ENCODE peak calls at places on chromosomes 4 and X, in eight cellular contexts. One of them, this sample, is unnamed.

GRCh38 chr4:54277691-54278090 is 48.6 kb downstream of the PDGFRA start:
- DNase-seq in stomach: no peak
- DNase-seq in esophagus squamous epithelium: no peak
- DNase-seq in GM12878: peak
- DNase-seq in tibial nerve: no peak
- DNase-seq in HepG2: no peak
- DNase-seq in H54: peak
- DNase-seq in spleen: no peak
- DNase-seq in this sample: peak

GRCh38 chr4:155888171-155888570 is 15.3 kb upstream of the TDO2 start:
- DNase-seq in stomach: no peak
- DNase-seq in esophagus squamous epithelium: no peak
- DNase-seq in GM12878: no peak
- DNase-seq in tibial nerve: no peak
- DNase-seq in HepG2: no peak
- DNase-seq in H54: no peak
- DNase-seq in spleen: no peak
- DNase-seq in this sample: no peak

GRCh38 chrX:20244936-20245335 is 21.8 kb downstream of the RPS6KA3 start:
- DNase-seq in stomach: no peak
- DNase-seq in esophagus squamous epithelium: no peak
- DNase-seq in GM12878: no peak
- DNase-seq in tibial nerve: peak
- DNase-seq in HepG2: no peak
- DNase-seq in H54: no peak
- DNase-seq in spleen: no peak
- DNase-seq in this sample: no peak

GRCh38 chr4:186727149-186727976 is 3.7 kb upstream of the FAT1 start:
- DNase-seq in stomach: no peak
- DNase-seq in esophagus squamous epithelium: no peak
- DNase-seq in GM12878: no peak
- DNase-seq in tibial nerve: no peak
- DNase-seq in HepG2: no peak
- DNase-seq in H54: no peak
- DNase-seq in spleen: no peak
- DNase-seq in this sample: no peak

GRCh38 chr4:85724801-85725548 is 250.0 kb downstream of the ARHGAP24 start:
- DNase-seq in stomach: no peak
- DNase-seq in esophagus squamous epithelium: no peak
- DNase-seq in GM12878: no peak
- DNase-seq in tibial nerve: no peak
- DNase-seq in HepG2: no peak
- DNase-seq in H54: no peak
- DNase-seq in spleen: no peak
- DNase-seq in this sample: no peak

GRCh38 chr4:108130955-108131354 is 37.8 kb downstream of the LEF1 start:
- DNase-seq in stomach: no peak
- DNase-seq in esophagus squamous epithelium: no peak
- DNase-seq in GM12878: no peak
- DNase-seq in tibial nerve: no peak
- DNase-seq in HepG2: no peak
- DNase-seq in H54: no peak
- DNase-seq in spleen: no peak
- DNase-seq in this sample: no peak

GRCh38 chrX:40470830-40471429 is 109.8 kb upstream of the ATP6AP2 start:
- DNase-seq in stomach: no peak
- DNase-seq in esophagus squamous epithelium: no peak
- DNase-seq in GM12878: no peak
- DNase-seq in tibial nerve: no peak
- DNase-seq in HepG2: no peak
- DNase-seq in H54: no peak
- DNase-seq in spleen: no peak
- DNase-seq in this sample: no peak

GRCh38 chrX:45862801-45863200 is 662.1 kb upstream of the DIPK2B start:
- DNase-seq in stomach: no peak
- DNase-seq in esophagus squamous epithelium: no peak
- DNase-seq in GM12878: no peak
- DNase-seq in tibial nerve: no peak
- DNase-seq in HepG2: no peak
- DNase-seq in H54: no peak
- DNase-seq in spleen: no peak
- DNase-seq in this sample: no peak

GRCh38 chr4:141630854-141631253 is 5.5 kb upstream of the IL15 start:
- DNase-seq in stomach: no peak
- DNase-seq in esophagus squamous epithelium: no peak
- DNase-seq in GM12878: no peak
- DNase-seq in tibial nerve: no peak
- DNase-seq in HepG2: no peak
- DNase-seq in H54: no peak
- DNase-seq in spleen: no peak
- DNase-seq in this sample: no peak

GRCh38 chr4:138263438-138263837 is 21.3 kb upstream of the SLC7A11 start:
- DNase-seq in stomach: no peak
- DNase-seq in esophagus squamous epithelium: no peak
- DNase-seq in GM12878: no peak
- DNase-seq in tibial nerve: no peak
- DNase-seq in HepG2: no peak
- DNase-seq in H54: no peak
- DNase-seq in spleen: no peak
- DNase-seq in this sample: no peak

DNA sequence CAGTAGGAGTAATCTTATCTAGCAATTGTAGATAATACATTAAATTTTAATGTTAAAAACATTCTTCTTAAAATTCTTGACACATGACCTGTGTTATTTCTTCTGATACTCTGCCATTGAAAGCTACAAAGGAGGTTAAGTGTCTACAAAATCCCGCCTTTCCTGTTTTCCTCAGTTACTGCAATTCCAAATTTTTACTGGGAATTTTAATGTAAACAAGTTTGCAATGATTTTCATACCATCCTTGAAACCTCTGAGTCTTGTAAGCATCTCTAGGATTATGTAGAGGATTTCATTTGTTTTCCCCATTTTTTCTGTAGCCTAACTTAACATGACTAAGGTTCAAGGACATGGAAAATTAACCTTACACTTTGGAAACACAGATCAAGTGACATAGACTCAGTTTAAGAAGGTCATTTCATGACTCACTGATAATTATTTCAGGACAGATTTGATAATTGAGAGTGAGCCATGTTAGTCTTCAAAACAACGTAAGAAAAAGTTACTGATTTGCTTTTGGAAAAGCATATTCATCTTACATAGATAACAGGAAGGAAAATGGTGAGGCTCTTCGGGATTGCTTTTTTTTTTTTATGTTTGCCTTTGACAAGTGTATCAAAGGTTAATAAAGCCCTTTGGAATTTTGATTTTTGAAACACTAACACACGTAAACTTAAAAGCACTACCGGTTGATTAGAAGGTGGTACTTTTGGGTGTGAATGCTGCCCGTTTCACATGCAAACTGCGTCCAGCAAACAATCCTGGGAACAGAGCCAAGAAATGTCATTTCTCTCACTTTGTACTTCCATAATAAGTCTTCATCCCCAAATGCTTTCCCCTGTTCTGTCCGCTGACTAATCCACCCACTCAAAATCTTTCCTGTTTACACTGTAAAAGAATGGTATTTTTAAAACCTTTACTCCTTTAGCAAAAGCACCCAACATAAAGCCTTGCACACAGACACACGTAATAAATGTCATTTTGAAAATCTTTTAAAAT is 39.4 kb upstream of the PDLIM5 start:
- DNase-seq in stomach: no peak
- DNase-seq in esophagus squamous epithelium: no peak
- DNase-seq in GM12878: no peak
- DNase-seq in tibial nerve: no peak
- DNase-seq in HepG2: peak
- DNase-seq in H54: no peak
- DNase-seq in spleen: no peak
- DNase-seq in this sample: peak
- TF ChIP-seq POLR2A in stomach: no peak
- TF ChIP-seq POLR2A in esophagus squamous epithelium: no peak
- TF ChIP-seq POLR2A in GM12878: no peak
- TF ChIP-seq POLR2A in tibial nerve: no peak
- TF ChIP-seq POLR2A in HepG2: no peak
- TF ChIP-seq POLR2A in H54: no peak
- TF ChIP-seq POLR2A in spleen: no peak
- TF ChIP-seq POLR2A in this sample: no peak

GRCh38 chrX:155880586-155881157 is 473 bp upstream of the VAMP7 start:
- DNase-seq in stomach: no peak
- DNase-seq in esophagus squamous epithelium: no peak
- DNase-seq in GM12878: no peak
- DNase-seq in tibial nerve: no peak
- DNase-seq in HepG2: no peak
- DNase-seq in H54: no peak
- DNase-seq in spleen: no peak
- DNase-seq in this sample: no peak

GRCh38 chrX:155876704-155877103 is 4.4 kb upstream of the VAMP7 start:
- DNase-seq in stomach: no peak
- DNase-seq in esophagus squamous epithelium: no peak
- DNase-seq in GM12878: no peak
- DNase-seq in tibial nerve: no peak
- DNase-seq in HepG2: no peak
- DNase-seq in H54: no peak
- DNase-seq in spleen: no peak
- DNase-seq in this sample: no peak

GRCh38 chrX:155886409-155886808 is 5.3 kb downstream of the VAMP7 start:
- DNase-seq in stomach: no peak
- DNase-seq in esophagus squamous epithelium: no peak
- DNase-seq in GM12878: no peak
- DNase-seq in tibial nerve: no peak
- DNase-seq in HepG2: no peak
- DNase-seq in H54: no peak
- DNase-seq in spleen: no peak
- DNase-seq in this sample: no peak

GRCh38 chrX:155877288-155877687 is 3.9 kb upstream of the VAMP7 start:
- DNase-seq in stomach: no peak
- DNase-seq in esophagus squamous epithelium: no peak
- DNase-seq in GM12878: no peak
- DNase-seq in tibial nerve: no peak
- DNase-seq in HepG2: no peak
- DNase-seq in H54: no peak
- DNase-seq in spleen: no peak
- DNase-seq in this sample: no peak

DNA sequence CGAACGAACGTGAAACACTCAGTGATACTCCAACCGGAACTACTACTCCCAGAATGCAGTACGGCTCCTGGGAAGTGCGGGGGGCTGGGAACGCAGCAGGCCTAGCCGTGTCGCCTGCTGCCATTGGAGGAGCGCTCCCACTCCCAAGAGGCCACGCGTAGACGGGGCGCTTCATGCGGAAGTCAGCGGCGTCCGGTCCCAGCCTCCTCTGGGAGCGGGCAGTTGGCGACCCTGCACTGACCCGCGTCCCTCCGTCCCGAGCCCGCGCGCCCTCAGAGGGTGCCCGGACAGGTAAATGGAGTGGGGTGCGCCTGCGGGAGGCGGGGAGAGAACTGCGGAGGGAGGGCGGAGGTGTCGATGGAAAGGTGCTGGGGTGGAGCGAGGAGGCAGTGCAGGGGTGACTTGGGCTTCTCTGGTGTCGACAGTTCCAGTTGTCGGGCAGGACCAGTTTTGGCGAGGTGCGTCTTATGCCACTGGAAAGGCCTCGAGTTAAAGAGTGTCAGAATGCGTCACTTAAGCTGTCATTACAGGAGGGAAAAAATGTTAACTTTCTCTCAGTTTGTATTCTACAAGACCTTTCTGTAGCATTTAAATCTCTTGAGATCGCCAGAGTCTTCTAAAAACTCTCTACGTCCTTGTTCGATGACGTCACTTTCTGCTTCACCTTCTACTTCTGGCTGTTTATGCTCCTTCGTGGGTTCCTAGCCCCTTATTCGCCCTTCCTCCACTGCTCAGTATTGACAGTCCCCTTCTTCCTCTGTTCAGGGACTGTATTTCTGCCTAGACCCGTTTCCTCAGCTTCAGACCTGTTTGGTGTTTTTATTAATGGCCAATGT is at the start of gene VAMP7:
- DNase-seq in stomach: peak
- DNase-seq in esophagus squamous epithelium: peak
- DNase-seq in GM12878: peak
- DNase-seq in tibial nerve: peak
- DNase-seq in HepG2: peak
- DNase-seq in H54: peak
- DNase-seq in spleen: peak
- DNase-seq in this sample: peak
- TF ChIP-seq POLR2A in stomach: no peak
- TF ChIP-seq POLR2A in esophagus squamous epithelium: peak
- TF ChIP-seq POLR2A in GM12878: peak
- TF ChIP-seq POLR2A in tibial nerve: peak
- TF ChIP-seq POLR2A in HepG2: peak
- TF ChIP-seq POLR2A in H54: peak
- TF ChIP-seq POLR2A in spleen: no peak
- TF ChIP-seq POLR2A in this sample: peak

GRCh38 chr4:168815373-168816345 is 194.4 kb downstream of the CBR4 start:
- DNase-seq in stomach: no peak
- DNase-seq in esophagus squamous epithelium: no peak
- DNase-seq in GM12878: no peak
- DNase-seq in tibial nerve: no peak
- DNase-seq in HepG2: no peak
- DNase-seq in H54: no peak
- DNase-seq in spleen: no peak
- DNase-seq in this sample: peak
- TF ChIP-seq POLR2A in stomach: no peak
- TF ChIP-seq POLR2A in esophagus squamous epithelium: no peak
- TF ChIP-seq POLR2A in GM12878: no peak
- TF ChIP-seq POLR2A in tibial nerve: no peak
- TF ChIP-seq POLR2A in HepG2: no peak
- TF ChIP-seq POLR2A in H54: no peak
- TF ChIP-seq POLR2A in spleen: no peak
- TF ChIP-seq POLR2A in this sample: no peak

DNA sequence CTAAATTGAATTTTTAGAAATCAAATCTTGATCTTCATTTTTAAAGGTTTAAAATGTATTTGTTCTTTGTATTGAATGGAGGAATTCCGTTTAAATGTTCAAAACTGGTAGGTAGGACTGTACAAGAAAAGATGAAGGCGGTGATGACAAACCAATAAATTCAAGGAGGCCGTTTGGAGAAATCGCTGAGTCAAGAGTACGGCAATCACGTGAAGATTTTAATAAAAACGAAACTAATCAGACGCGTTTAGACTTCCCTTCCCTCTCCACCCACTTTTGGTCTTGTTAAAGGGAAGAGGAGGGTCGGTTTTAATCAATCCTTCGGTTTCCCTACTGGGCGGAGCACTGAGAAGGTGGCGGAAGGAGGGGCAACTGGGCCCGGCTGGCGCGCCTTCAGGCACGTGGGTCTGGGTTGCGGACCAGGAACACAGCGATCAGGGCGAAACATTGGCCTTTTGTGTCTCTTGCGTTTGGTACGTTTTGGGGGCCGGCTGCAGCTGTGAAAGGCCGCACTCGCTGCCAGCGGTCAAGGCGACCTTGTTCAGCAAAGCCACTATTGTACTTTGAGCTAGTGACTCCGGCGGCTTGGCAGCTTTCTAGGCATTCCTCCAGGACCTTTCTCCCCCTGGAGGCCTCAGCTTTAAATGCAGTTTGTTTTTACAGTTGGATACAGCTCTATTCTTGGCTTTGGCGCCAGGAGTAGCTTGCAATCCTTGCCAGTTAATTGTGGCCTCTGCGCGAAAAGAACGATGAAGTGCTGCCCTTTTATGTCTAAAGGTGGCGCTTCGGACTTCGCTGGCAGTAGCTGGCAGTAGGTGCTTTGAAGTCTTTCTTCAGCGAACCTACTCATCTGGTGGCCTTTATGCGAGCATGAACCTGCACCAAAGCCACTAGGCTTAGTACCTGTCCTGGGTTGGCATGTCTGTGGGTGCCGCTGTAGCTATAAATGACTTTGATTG is 16.7 kb upstream of the LAMP2 start:
- DNase-seq in stomach: peak
- DNase-seq in esophagus squamous epithelium: peak
- DNase-seq in GM12878: peak
- DNase-seq in tibial nerve: peak
- DNase-seq in HepG2: peak
- DNase-seq in H54: peak
- DNase-seq in spleen: peak
- DNase-seq in this sample: peak
- TF ChIP-seq POLR2A in stomach: no peak
- TF ChIP-seq POLR2A in esophagus squamous epithelium: peak
- TF ChIP-seq POLR2A in GM12878: no peak
- TF ChIP-seq POLR2A in tibial nerve: peak
- TF ChIP-seq POLR2A in HepG2: peak
- TF ChIP-seq POLR2A in H54: no peak
- TF ChIP-seq POLR2A in spleen: no peak
- TF ChIP-seq POLR2A in this sample: no peak

This sample was measured in prostate gland.